ENCODE peak calls at places on chromosomes 2 and 18, in ten cellular contexts. Q is right atrium auricular region, B is MM.1S, W is neural progenitor cell, I is endodermal cell, Z is kidney, T is foreskin keratinocyte, Y is mammary epithelial cell, R is IMR-90, G is A549. M is an unnamed sample. For H3K4me1, the result is how much of the 10 kb centered on the place peaks cover.

GRCh38 chr18:28002841-28003240 is 174.1 kb downstream of the CDH2 start:
- DNase-seq in Q (no peak), B (no peak), W (no peak), I (no peak), Z (no peak), T (no peak), Y (no peak), R (no peak), G (no peak), M (no peak)

GRCh38 chr2:12061785-12062184 is 315.4 kb downstream of the LPIN1 start:
- DNase-seq in Q (no peak), B (no peak), W (no peak), I (no peak), Z (no peak), T (no peak), Y (no peak), R (no peak), G (no peak), M (no peak)

GRCh38 chr18:31555971-31556747 is 35.5 kb upstream of the TTR start:
- DNase-seq in Q (no peak), B (peak), W (peak), I (peak), Z (no peak), T (peak), Y (peak), R (peak), G (peak), M (no peak)

GRCh38 chr2:236768393-236769140 is 198.9 kb downstream of the ACKR3 start:
- DNase-seq in Q (no peak), B (no peak), W (no peak), I (no peak), Z (no peak), T (peak), Y (no peak), R (peak), G (no peak), M (no peak)

GRCh38 chr2:181656450-181657261 is at the start of gene CERKL:
- DNase-seq in Q (no peak), B (peak), W (peak), I (peak), Z (peak), T (no peak), Y (peak), R (peak), G (peak), M (peak)

GRCh38 chr2:149389506-149390167 is 59.2 kb downstream of the LYPD6 start:
- DNase-seq in Q (no peak), B (no peak), W (peak), I (no peak), Z (no peak), T (no peak), Y (no peak), R (no peak), G (no peak), M (no peak)

GRCh38 chr2:232974431-232974830 is 38.6 kb downstream of the NGEF start:
- DNase-seq in Q (no peak), B (no peak), W (no peak), I (peak), Z (no peak), T (no peak), Y (no peak), R (no peak), G (no peak), M (no peak)

GRCh38 chr18:650428-650858 is 7.0 kb upstream of the TYMS start:
- DNase-seq in Q (no peak), B (peak), W (no peak), I (no peak), Z (no peak), T (no peak), Y (no peak), R (no peak), G (no peak), M (no peak)

GRCh38 chr2:3483227-3483985 is 35.9 kb downstream of the ADI1 start:
- DNase-seq in Q (no peak), B (no peak), W (peak), I (peak), Z (peak), T (peak), Y (no peak), R (peak), G (no peak), M (peak)

GRCh38 chr2:23241611-23242245 is 143.3 kb upstream of the KLHL29 start:
- DNase-seq in Q (no peak), B (no peak), W (no peak), I (no peak), Z (no peak), T (no peak), Y (no peak), R (no peak), G (no peak), M (no peak)

GRCh38 chr2:120788349-120788700 is 52.7 kb downstream of the GLI2 start:
- DNase-seq in Q (no peak), B (no peak), W (peak), I (no peak), Z (no peak), T (no peak), Y (no peak), R (no peak), G (no peak), M (no peak)

GRCh38 chr2:137947714-137948336 is 16.4 kb upstream of the HNMT start:
- DNase-seq in Q (peak), B (peak), W (peak), I (peak), Z (peak), T (peak), Y (peak), R (peak), G (peak), M (peak)

GRCh38 chr2:181077128-181077709 is 96.8 kb downstream of the UBE2E3 start:
- DNase-seq in Q (no peak), B (peak), W (peak), I (no peak), Z (no peak), T (no peak), Y (peak), R (peak), G (peak), M (no peak)

GRCh38 chr2:219398721-219399333 is 11.1 kb upstream of the DNPEP start:
- DNase-seq in Q (no peak), B (peak), W (no peak), I (no peak), Z (no peak), T (no peak), Y (no peak), R (peak), G (no peak), M (no peak)

GRCh38 chr2:10923965-10924364 is 12.2 kb downstream of the KCNF1 start:
- DNase-seq in Q (no peak), B (no peak), W (no peak), I (no peak), Z (no peak), T (no peak), Y (no peak), R (no peak), G (no peak), M (no peak)

GRCh38 chr2:237885171-237885930 is 25.9 kb downstream of the RAMP1 start:
- DNase-seq in Q (no peak), B (no peak), W (no peak), I (peak), Z (peak), T (no peak), Y (no peak), R (no peak), G (no peak), M (no peak)

GRCh38 chr2:69943841-69944604 is 17.4 kb downstream of the ASPRV1 start:
- DNase-seq in Q (no peak), B (no peak), W (no peak), I (no peak), Z (peak), T (no peak), Y (no peak), R (no peak), G (no peak), M (no peak)
- H3K27ac ChIP-seq in Q (no peak), B (no peak), W (no peak), I (no peak), Z (no peak), T (no peak), Y (no peak), R (no peak), G (no peak), M (peak)

GRCh38 chr2:65023742-65024141 is 32.5 kb upstream of the CEP68 start:
- DNase-seq in Q (no peak), B (no peak), W (peak), I (no peak), Z (no peak), T (no peak), Y (no peak), R (no peak), G (no peak), M (no peak)

GRCh38 chr2:65020943-65021528 is 31.8 kb downstream of the SLC1A4 start:
- DNase-seq in Q (no peak), B (no peak), W (no peak), I (no peak), Z (no peak), T (peak), Y (no peak), R (no peak), G (no peak), M (no peak)

GRCh38 chr2:65021709-65022108 is 32.5 kb downstream of the SLC1A4 start:
- DNase-seq in Q (no peak), B (no peak), W (no peak), I (no peak), Z (no peak), T (no peak), Y (no peak), R (no peak), G (no peak), M (no peak)

GRCh38 chr2:65024149-65024829 is 31.9 kb upstream of the CEP68 start:
- DNase-seq in Q (no peak), B (no peak), W (no peak), I (no peak), Z (no peak), T (peak), Y (peak), R (peak), G (no peak), M (no peak)

GRCh38 chr2:65022189-65022588 is 33.0 kb downstream of the SLC1A4 start:
- DNase-seq in Q (no peak), B (no peak), W (no peak), I (no peak), Z (no peak), T (no peak), Y (no peak), R (no peak), G (no peak), M (no peak)
- H3K4me1 ChIP-seq in Q (under half), B (under half), W (under half), I (under half), Z (under half), T (under half), Y (under half), R (under half), G (under half), M (under half)

GRCh38 chr2:135586148-135586547 is 54.9 kb downstream of the R3HDM1 start:
- DNase-seq in Q (no peak), B (no peak), W (peak), I (peak), Z (no peak), T (peak), Y (no peak), R (peak), G (no peak), M (no peak)

GRCh38 chr2:135581282-135581681 is 50.0 kb downstream of the R3HDM1 start:
- DNase-seq in Q (no peak), B (no peak), W (no peak), I (no peak), Z (no peak), T (no peak), Y (no peak), R (no peak), G (no peak), M (no peak)

GRCh38 chr2:135587958-135588357 is 56.7 kb downstream of the R3HDM1 start:
- DNase-seq in Q (no peak), B (no peak), W (no peak), I (no peak), Z (no peak), T (no peak), Y (no peak), R (no peak), G (no peak), M (no peak)

GRCh38 chr2:135582383-135582782 is 51.1 kb downstream of the R3HDM1 start:
- DNase-seq in Q (no peak), B (no peak), W (no peak), I (no peak), Z (no peak), T (no peak), Y (no peak), R (no peak), G (no peak), M (no peak)

GRCh38 chr2:135585586-135585985 is 54.3 kb downstream of the R3HDM1 start:
- DNase-seq in Q (no peak), B (no peak), W (no peak), I (no peak), Z (no peak), T (no peak), Y (no peak), R (peak), G (no peak), M (no peak)
- TF ChIP-seq CTCF in Q (no peak), B (peak), W (peak), I (peak), Z (no peak), T (peak), Y (peak), R (peak), G (no peak), M (no peak)

DNA sequence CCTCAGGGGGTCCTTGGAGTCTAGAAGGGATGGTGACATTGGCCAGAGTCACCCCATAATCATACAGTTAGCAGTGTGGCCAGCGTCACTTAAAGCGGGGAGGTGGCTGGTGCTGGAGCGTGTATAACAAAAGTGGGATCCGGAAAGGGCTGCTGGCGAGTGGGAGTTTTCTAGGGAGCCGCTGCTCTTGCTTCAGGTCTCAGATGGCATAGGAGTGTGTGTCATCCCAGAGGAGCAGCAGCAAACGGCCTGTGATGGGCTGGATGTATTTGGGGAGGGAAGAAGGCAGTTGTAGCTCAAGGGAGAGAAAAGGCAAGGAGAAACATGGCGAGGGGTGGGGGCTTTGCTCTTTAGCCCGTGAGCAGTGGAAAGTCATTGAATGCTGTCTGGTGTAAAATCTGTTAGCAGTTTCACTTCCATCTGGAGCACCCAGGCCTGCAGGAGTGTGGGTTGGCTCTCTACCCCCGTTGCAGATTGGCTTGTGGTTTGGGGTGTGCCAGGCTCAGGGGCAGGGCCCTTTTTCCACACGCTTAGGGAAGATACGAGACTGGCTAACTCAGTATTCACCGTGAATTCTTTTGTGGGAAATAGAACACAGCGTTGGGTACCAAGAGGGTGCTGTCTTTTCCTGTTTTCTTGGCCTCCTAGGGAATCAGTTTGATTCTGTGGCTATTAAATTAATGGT is 120.5 kb downstream of the AGAP1 start:
- DNase-seq in Q (no peak), B (peak), W (no peak), I (no peak), Z (no peak), T (no peak), Y (no peak), R (no peak), G (no peak), M (no peak)
- H3K27ac ChIP-seq in Q (peak), B (peak), W (no peak), I (peak), Z (no peak), T (no peak), Y (no peak), R (no peak), G (no peak), M (peak)

GRCh38 chr2:95374451-95374915 is 28.0 kb upstream of the FAHD2A start:
- DNase-seq in Q (no peak), B (no peak), W (no peak), I (peak), Z (no peak), T (no peak), Y (no peak), R (no peak), G (no peak), M (peak)

GRCh38 chr2:95374029-95374428 is 28.5 kb upstream of the FAHD2A start:
- DNase-seq in Q (no peak), B (no peak), W (no peak), I (peak), Z (peak), T (no peak), Y (no peak), R (no peak), G (no peak), M (peak)

GRCh38 chr2:95372216-95372829 is 30.2 kb upstream of the FAHD2A start:
- DNase-seq in Q (no peak), B (no peak), W (no peak), I (peak), Z (peak), T (no peak), Y (no peak), R (no peak), G (no peak), M (peak)

GRCh38 chr2:95374916-95375471 is 27.5 kb upstream of the FAHD2A start:
- DNase-seq in Q (no peak), B (no peak), W (no peak), I (peak), Z (peak), T (no peak), Y (no peak), R (peak), G (no peak), M (peak)

GRCh38 chr2:95372845-95373244 is 29.7 kb upstream of the FAHD2A start:
- DNase-seq in Q (no peak), B (no peak), W (no peak), I (peak), Z (peak), T (no peak), Y (no peak), R (no peak), G (no peak), M (peak)
- H3K4me1 ChIP-seq in Q (under half), B (under half), W (under half), I (under half), Z (under half), T (under half), Y (under half), R (under half), G (under half), M (under half)

GRCh38 chr18:49561377-49562193 is at the start of gene LIPG:
- DNase-seq in Q (no peak), B (peak), W (peak), I (peak), Z (peak), T (peak), Y (peak), R (peak), G (peak), M (no peak)
- TF ChIP-seq CTCF in Q (no peak), B (no peak), W (no peak), I (no peak), Z (no peak), T (no peak), Y (no peak), R (no peak), G (no peak), M (no peak)